ENCODE peak calls at places on chromosomes 3 and 15, in nine cellular contexts. One of them, this sample, is unnamed.

GRCh38 chr3:179840985-179841384 is 188.1 kb downstream of the USP13 start:
- DNase-seq in WTC11: no peak
- DNase-seq in BJ: no peak
- DNase-seq in lower leg skin: no peak
- DNase-seq in osteoblast: no peak
- DNase-seq in stomach: no peak
- DNase-seq in CD4-positive, alpha-beta T cell: no peak
- DNase-seq in brain microvascular endothelial cell: peak
- DNase-seq in pancreas: no peak
- DNase-seq in this sample: no peak

GRCh38 chr15:66881173-66881905 is 179.3 kb downstream of the SMAD6 start:
- DNase-seq in WTC11: no peak
- DNase-seq in BJ: no peak
- DNase-seq in lower leg skin: no peak
- DNase-seq in osteoblast: no peak
- DNase-seq in stomach: no peak
- DNase-seq in CD4-positive, alpha-beta T cell: no peak
- DNase-seq in brain microvascular endothelial cell: no peak
- DNase-seq in pancreas: no peak
- DNase-seq in this sample: no peak

GRCh38 chr3:127136024-127136600 is 56.8 kb upstream of the PRR23E start:
- DNase-seq in WTC11: no peak
- DNase-seq in BJ: no peak
- DNase-seq in lower leg skin: no peak
- DNase-seq in osteoblast: no peak
- DNase-seq in stomach: no peak
- DNase-seq in CD4-positive, alpha-beta T cell: no peak
- DNase-seq in brain microvascular endothelial cell: no peak
- DNase-seq in pancreas: no peak
- DNase-seq in this sample: no peak

GRCh38 chr15:85289677-85290365 is 90.6 kb upstream of the AKAP13 start:
- DNase-seq in WTC11: no peak
- DNase-seq in BJ: no peak
- DNase-seq in lower leg skin: peak
- DNase-seq in osteoblast: peak
- DNase-seq in stomach: peak
- DNase-seq in CD4-positive, alpha-beta T cell: no peak
- DNase-seq in brain microvascular endothelial cell: peak
- DNase-seq in pancreas: peak
- DNase-seq in this sample: no peak

GRCh38 chr3:170997966-170998913 is 28.3 kb downstream of the SLC2A2 start:
- DNase-seq in WTC11: no peak
- DNase-seq in BJ: peak
- DNase-seq in lower leg skin: no peak
- DNase-seq in osteoblast: no peak
- DNase-seq in stomach: no peak
- DNase-seq in CD4-positive, alpha-beta T cell: no peak
- DNase-seq in brain microvascular endothelial cell: no peak
- DNase-seq in pancreas: no peak
- DNase-seq in this sample: no peak

GRCh38 chr3:45915518-45916231 is 27.6 kb upstream of the CXCR6 start:
- DNase-seq in WTC11: no peak
- DNase-seq in BJ: peak
- DNase-seq in lower leg skin: no peak
- DNase-seq in osteoblast: peak
- DNase-seq in stomach: peak
- DNase-seq in CD4-positive, alpha-beta T cell: peak
- DNase-seq in brain microvascular endothelial cell: peak
- DNase-seq in pancreas: no peak
- DNase-seq in this sample: no peak

GRCh38 chr3:56980798-56981390 is 79.6 kb upstream of the SPATA12 start:
- DNase-seq in WTC11: no peak
- DNase-seq in BJ: peak
- DNase-seq in lower leg skin: no peak
- DNase-seq in osteoblast: peak
- DNase-seq in stomach: peak
- DNase-seq in CD4-positive, alpha-beta T cell: no peak
- DNase-seq in brain microvascular endothelial cell: peak
- DNase-seq in pancreas: no peak
- DNase-seq in this sample: no peak

GRCh38 chr3:122977645-122978466 is 49.7 kb downstream of the SEMA5B start:
- DNase-seq in WTC11: peak
- DNase-seq in BJ: no peak
- DNase-seq in lower leg skin: no peak
- DNase-seq in osteoblast: peak
- DNase-seq in stomach: no peak
- DNase-seq in CD4-positive, alpha-beta T cell: no peak
- DNase-seq in brain microvascular endothelial cell: peak
- DNase-seq in pancreas: no peak
- DNase-seq in this sample: peak

GRCh38 chr3:117589454-117589853 is 879.9 kb downstream of the TUSC7 start:
- DNase-seq in WTC11: no peak
- DNase-seq in BJ: no peak
- DNase-seq in lower leg skin: no peak
- DNase-seq in osteoblast: no peak
- DNase-seq in stomach: no peak
- DNase-seq in CD4-positive, alpha-beta T cell: no peak
- DNase-seq in brain microvascular endothelial cell: no peak
- DNase-seq in pancreas: no peak
- DNase-seq in this sample: no peak

GRCh38 chr3:126852536-126852935 is 130.4 kb upstream of the PLXNA1 start:
- DNase-seq in WTC11: peak
- DNase-seq in BJ: no peak
- DNase-seq in lower leg skin: no peak
- DNase-seq in osteoblast: no peak
- DNase-seq in stomach: no peak
- DNase-seq in CD4-positive, alpha-beta T cell: no peak
- DNase-seq in brain microvascular endothelial cell: no peak
- DNase-seq in pancreas: no peak
- DNase-seq in this sample: no peak

GRCh38 chr3:156865732-156866131 is 39.6 kb downstream of the LEKR1 start:
- DNase-seq in WTC11: no peak
- DNase-seq in BJ: no peak
- DNase-seq in lower leg skin: no peak
- DNase-seq in osteoblast: no peak
- DNase-seq in stomach: no peak
- DNase-seq in CD4-positive, alpha-beta T cell: no peak
- DNase-seq in brain microvascular endothelial cell: no peak
- DNase-seq in pancreas: no peak
- DNase-seq in this sample: no peak

GRCh38 chr15:51641490-51642135 is 19.0 kb upstream of the DMXL2 start:
- DNase-seq in WTC11: no peak
- DNase-seq in BJ: no peak
- DNase-seq in lower leg skin: no peak
- DNase-seq in osteoblast: no peak
- DNase-seq in stomach: no peak
- DNase-seq in CD4-positive, alpha-beta T cell: no peak
- DNase-seq in brain microvascular endothelial cell: no peak
- DNase-seq in pancreas: no peak
- DNase-seq in this sample: no peak

GRCh38 chr3:20480771-20481170 is 294.8 kb upstream of the SGO1 start:
- DNase-seq in WTC11: no peak
- DNase-seq in BJ: no peak
- DNase-seq in lower leg skin: no peak
- DNase-seq in osteoblast: no peak
- DNase-seq in stomach: no peak
- DNase-seq in CD4-positive, alpha-beta T cell: no peak
- DNase-seq in brain microvascular endothelial cell: peak
- DNase-seq in pancreas: no peak
- DNase-seq in this sample: no peak

GRCh38 chr15:76058714-76059319 is 968 bp upstream of the TMEM266 start:
- DNase-seq in WTC11: peak
- DNase-seq in BJ: no peak
- DNase-seq in lower leg skin: no peak
- DNase-seq in osteoblast: no peak
- DNase-seq in stomach: no peak
- DNase-seq in CD4-positive, alpha-beta T cell: no peak
- DNase-seq in brain microvascular endothelial cell: no peak
- DNase-seq in pancreas: no peak
- DNase-seq in this sample: no peak

GRCh38 chr3:155076888-155077287 is 3.2 kb upstream of the MME start:
- DNase-seq in WTC11: no peak
- DNase-seq in BJ: no peak
- DNase-seq in lower leg skin: no peak
- DNase-seq in osteoblast: no peak
- DNase-seq in stomach: no peak
- DNase-seq in CD4-positive, alpha-beta T cell: no peak
- DNase-seq in brain microvascular endothelial cell: no peak
- DNase-seq in pancreas: no peak
- DNase-seq in this sample: no peak

GRCh38 chr3:155075200-155075599 is 4.9 kb upstream of the MME start:
- DNase-seq in WTC11: no peak
- DNase-seq in BJ: no peak
- DNase-seq in lower leg skin: no peak
- DNase-seq in osteoblast: no peak
- DNase-seq in stomach: no peak
- DNase-seq in CD4-positive, alpha-beta T cell: no peak
- DNase-seq in brain microvascular endothelial cell: no peak
- DNase-seq in pancreas: no peak
- DNase-seq in this sample: no peak

GRCh38 chr3:155080692-155081091 is 573 bp downstream of the MME start:
- DNase-seq in WTC11: no peak
- DNase-seq in BJ: no peak
- DNase-seq in lower leg skin: no peak
- DNase-seq in osteoblast: no peak
- DNase-seq in stomach: no peak
- DNase-seq in CD4-positive, alpha-beta T cell: no peak
- DNase-seq in brain microvascular endothelial cell: no peak
- DNase-seq in pancreas: no peak
- DNase-seq in this sample: no peak

GRCh38 chr3:155079795-155080546 is at the start of gene MME:
- DNase-seq in WTC11: peak
- DNase-seq in BJ: no peak
- DNase-seq in lower leg skin: no peak
- DNase-seq in osteoblast: peak
- DNase-seq in stomach: peak
- DNase-seq in CD4-positive, alpha-beta T cell: no peak
- DNase-seq in brain microvascular endothelial cell: peak
- DNase-seq in pancreas: peak
- DNase-seq in this sample: peak

DNA sequence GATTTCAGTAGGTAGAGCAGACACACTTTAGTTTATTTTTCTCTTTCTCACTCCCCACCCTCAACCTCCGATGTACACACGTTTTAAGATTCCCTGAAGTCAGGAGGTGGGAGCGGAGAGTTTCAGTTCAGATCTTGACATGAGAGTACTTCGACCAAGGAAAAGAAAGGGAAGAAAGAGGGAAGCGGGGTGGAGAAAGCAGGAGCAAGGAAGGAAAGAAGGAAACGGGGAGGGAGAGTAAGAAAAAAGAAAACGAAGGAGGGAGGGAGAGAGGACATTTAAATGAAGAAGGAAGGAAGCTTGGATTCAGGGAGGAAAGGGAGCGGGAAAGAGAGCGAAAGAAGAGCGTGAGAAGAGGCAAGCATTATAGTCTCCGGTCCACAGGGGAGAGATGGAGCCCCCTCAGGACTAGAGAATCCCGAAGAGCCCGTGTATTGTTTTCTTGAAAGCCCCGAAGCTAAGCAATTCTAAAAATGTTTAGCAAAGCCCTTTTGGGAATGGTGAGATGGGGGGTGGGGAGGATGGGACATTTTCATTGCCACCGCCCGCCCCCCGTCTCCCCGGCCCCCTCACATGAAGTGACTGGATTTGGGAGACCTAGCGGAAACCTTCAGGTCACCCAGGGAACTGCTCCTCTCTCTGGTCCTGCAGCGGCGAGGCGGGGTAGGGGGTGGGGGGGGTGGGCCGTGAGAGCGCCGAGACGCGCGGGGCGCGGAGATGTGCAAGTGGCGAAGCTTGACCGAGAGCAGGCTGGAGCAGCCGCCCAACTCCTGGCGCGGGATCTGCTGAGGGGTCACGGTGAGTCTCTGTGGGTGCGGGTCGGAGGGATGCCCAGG is 942 bp upstream of the MME start:
- DNase-seq in WTC11: peak
- DNase-seq in BJ: no peak
- DNase-seq in lower leg skin: no peak
- DNase-seq in osteoblast: peak
- DNase-seq in stomach: no peak
- DNase-seq in CD4-positive, alpha-beta T cell: no peak
- DNase-seq in brain microvascular endothelial cell: peak
- DNase-seq in pancreas: no peak
- DNase-seq in this sample: no peak
- TF ChIP-seq CTCF in WTC11: no peak
- TF ChIP-seq CTCF in BJ: peak
- TF ChIP-seq CTCF in lower leg skin: no peak
- TF ChIP-seq CTCF in osteoblast: no peak
- TF ChIP-seq CTCF in stomach: no peak
- TF ChIP-seq CTCF in CD4-positive, alpha-beta T cell: no peak
- TF ChIP-seq CTCF in brain microvascular endothelial cell: peak
- TF ChIP-seq CTCF in pancreas: no peak
- TF ChIP-seq CTCF in this sample: no peak

GRCh38 chr3:59659755-59660154 is 609.9 kb upstream of the CFAP20DC start:
- DNase-seq in WTC11: no peak
- DNase-seq in BJ: no peak
- DNase-seq in lower leg skin: no peak
- DNase-seq in osteoblast: no peak
- DNase-seq in stomach: no peak
- DNase-seq in CD4-positive, alpha-beta T cell: no peak
- DNase-seq in brain microvascular endothelial cell: no peak
- DNase-seq in pancreas: no peak
- DNase-seq in this sample: no peak
- TF ChIP-seq CTCF in WTC11: no peak
- TF ChIP-seq CTCF in BJ: no peak
- TF ChIP-seq CTCF in lower leg skin: no peak
- TF ChIP-seq CTCF in osteoblast: no peak
- TF ChIP-seq CTCF in stomach: no peak
- TF ChIP-seq CTCF in CD4-positive, alpha-beta T cell: no peak
- TF ChIP-seq CTCF in brain microvascular endothelial cell: no peak
- TF ChIP-seq CTCF in pancreas: no peak
- TF ChIP-seq CTCF in this sample: no peak

GRCh38 chr3:141049681-141050080 is 1.5 kb upstream of the SPSB4 start:
- DNase-seq in WTC11: peak
- DNase-seq in BJ: no peak
- DNase-seq in lower leg skin: no peak
- DNase-seq in osteoblast: peak
- DNase-seq in stomach: no peak
- DNase-seq in CD4-positive, alpha-beta T cell: no peak
- DNase-seq in brain microvascular endothelial cell: no peak
- DNase-seq in pancreas: no peak
- DNase-seq in this sample: no peak
- TF ChIP-seq CTCF in WTC11: peak
- TF ChIP-seq CTCF in BJ: no peak
- TF ChIP-seq CTCF in lower leg skin: no peak
- TF ChIP-seq CTCF in osteoblast: no peak
- TF ChIP-seq CTCF in stomach: no peak
- TF ChIP-seq CTCF in CD4-positive, alpha-beta T cell: no peak
- TF ChIP-seq CTCF in brain microvascular endothelial cell: peak
- TF ChIP-seq CTCF in pancreas: no peak
- TF ChIP-seq CTCF in this sample: no peak

DNA sequence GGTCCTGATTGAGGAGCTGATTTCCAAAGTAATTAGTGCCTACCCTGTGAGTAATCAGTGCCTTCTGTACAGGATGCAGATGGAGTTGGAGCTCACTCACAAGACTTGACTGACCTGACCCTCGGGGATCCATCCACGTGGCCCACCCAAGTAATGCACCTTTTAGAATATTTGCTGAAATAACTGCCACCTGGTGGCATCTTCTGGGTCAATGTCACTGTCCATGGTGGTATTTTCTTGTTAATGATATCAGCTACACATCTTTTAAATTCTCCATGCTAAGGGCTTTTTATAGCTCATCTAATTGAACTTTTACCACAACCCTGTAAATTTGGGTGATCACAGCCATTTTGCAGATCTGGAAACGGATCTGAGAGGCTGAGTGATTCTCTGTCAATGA is 74.3 kb upstream of the ANKRD34C start:
- DNase-seq in WTC11: no peak
- DNase-seq in BJ: no peak
- DNase-seq in lower leg skin: no peak
- DNase-seq in osteoblast: no peak
- DNase-seq in stomach: no peak
- DNase-seq in CD4-positive, alpha-beta T cell: no peak
- DNase-seq in brain microvascular endothelial cell: no peak
- DNase-seq in pancreas: no peak
- DNase-seq in this sample: no peak
- TF ChIP-seq CTCF in WTC11: no peak
- TF ChIP-seq CTCF in BJ: no peak
- TF ChIP-seq CTCF in lower leg skin: no peak
- TF ChIP-seq CTCF in osteoblast: peak
- TF ChIP-seq CTCF in stomach: no peak
- TF ChIP-seq CTCF in CD4-positive, alpha-beta T cell: no peak
- TF ChIP-seq CTCF in brain microvascular endothelial cell: peak
- TF ChIP-seq CTCF in pancreas: no peak
- TF ChIP-seq CTCF in this sample: no peak